ENCODE peak calls at places on chromosomes 16 and 17, in five cellular contexts. I is kidney, E is fibroblast of lung, S is cardiac muscle cell, B is lower leg skin. V is an unnamed sample.

GRCh38 chr16:8718753-8719386 is 44.5 kb downstream of the ABAT start:
- DNase-seq in E (no peak), B (no peak), S (no peak), I (no peak), V (no peak)

GRCh38 chr17:67246648-67247415 is 1.8 kb upstream of the HELZ start:
- DNase-seq in S (no peak), E (no peak), I (peak), B (peak), V (peak)

GRCh38 chr17:17561408-17562144 is 29.9 kb downstream of the PEMT start:
- DNase-seq in S (no peak), B (peak), E (no peak), I (peak), V (no peak)

GRCh38 chr16:80066805-80067580 is 466.5 kb upstream of the MAF start:
- DNase-seq in B (no peak), S (no peak), I (no peak), E (no peak), V (no peak)

GRCh38 chr16:17346774-17347569 is 123.8 kb downstream of the XYLT1 start:
- DNase-seq in B (no peak), E (no peak), I (no peak), S (no peak), V (no peak)

GRCh38 chr17:4858880-4859260 is 25.7 kb downstream of the MINK1 start:
- DNase-seq in S (no peak), E (no peak), B (no peak), I (peak), V (no peak)

GRCh38 chr17:79626156-79626890 is 15.5 kb upstream of the RBFOX3 start:
- DNase-seq in B (peak), S (no peak), E (no peak), I (peak), V (peak)

GRCh38 chr17:7632492-7632894 is 2.6 kb downstream of the SHBG start:
- DNase-seq in I (no peak), E (peak), B (no peak), S (peak), V (no peak)

GRCh38 chr16:29790949-29791844 is 646 bp downstream of the KIF22 start:
- DNase-seq in I (no peak), S (no peak), E (no peak), B (no peak), V (no peak)

GRCh38 chr16:13793788-13794461 is 126.0 kb upstream of the ERCC4 start:
- DNase-seq in S (peak), B (no peak), E (no peak), I (no peak), V (no peak)

GRCh38 chr16:53191413-53191812 is 136.6 kb downstream of the CHD9 start:
- DNase-seq in E (peak), S (no peak), B (no peak), I (no peak), V (no peak)

GRCh38 chr16:58904254-58904653 is 170.1 kb upstream of the GOT2 start:
- DNase-seq in B (no peak), E (peak), S (no peak), I (no peak), V (no peak)

GRCh38 chr16:10629592-10629963 is 49.2 kb upstream of the EMP2 start:
- DNase-seq in S (no peak), B (no peak), I (no peak), E (no peak), V (no peak)

GRCh38 chr16:10266809-10267208 is 84.6 kb upstream of the GRIN2A start:
- DNase-seq in S (no peak), I (no peak), B (no peak), E (no peak), V (no peak)

GRCh38 chr16:87541004-87541881 is 48.4 kb upstream of the ZCCHC14 start:
- DNase-seq in E (peak), S (no peak), I (no peak), B (no peak), V (no peak)

GRCh38 chr16:5905935-5906334 is 808.3 kb upstream of the EEF2KMT start:
- DNase-seq in B (no peak), S (no peak), I (no peak), E (no peak), V (no peak)

GRCh38 chr16:700684-701584 is 4.7 kb downstream of the FBXL16 start:
- DNase-seq in S (peak), I (no peak), E (no peak), B (no peak), V (no peak)

GRCh38 chr16:48136547-48137360 is 19.0 kb downstream of the ABCC12 start:
- DNase-seq in E (no peak), B (no peak), S (peak), I (no peak), V (no peak)

GRCh38 chr17:28878981-28879380 is 18.6 kb downstream of the FLOT2 start:
- DNase-seq in B (no peak), S (peak), E (peak), I (no peak), V (no peak)

GRCh38 chr16:11183035-11183812 is 72.8 kb downstream of the SOCS1 start:
- DNase-seq in I (no peak), S (no peak), B (no peak), E (no peak), V (no peak)

GRCh38 chr17:30360396-30360795 is 18.3 kb upstream of the CPD start:
- DNase-seq in B (no peak), S (no peak), I (no peak), E (no peak), V (no peak)

GRCh38 chr16:73713817-73714495 is 582.7 kb upstream of the PSMD7 start:
- DNase-seq in I (no peak), S (peak), E (peak), B (no peak), V (no peak)

GRCh38 chr16:30186782-30187555 is 3.6 kb downstream of the CORO1A start:
- DNase-seq in I (peak), S (peak), E (no peak), B (peak), V (no peak)

GRCh38 chr16:424033-424622 is 1.3 kb upstream of the RAB11FIP3 start:
- DNase-seq in I (no peak), B (peak), S (no peak), E (peak), V (no peak)

GRCh38 chr17:731943-732787 is at the start of gene TLCD3A:
- DNase-seq in I (peak), E (peak), S (peak), B (peak), V (peak)

GRCh38 chr16:22642689-22643088 is 132.0 kb downstream of the NPIPB5 start:
- DNase-seq in E (no peak), B (no peak), S (no peak), I (no peak), V (peak)

GRCh38 chr16:60945225-60945624 is 1091.0 kb downstream of the CDH8 start:
- DNase-seq in I (no peak), E (no peak), B (no peak), S (peak), V (no peak)

GRCh38 chr17:30401097-30401496 is 22.4 kb downstream of the CPD start:
- DNase-seq in I (no peak), E (no peak), B (no peak), S (no peak), V (no peak)

GRCh38 chr16:65079549-65079948 is 42.3 kb downstream of the CDH11 start:
- DNase-seq in I (no peak), B (no peak), S (no peak), E (no peak), V (no peak)

GRCh38 chr16:54148974-54149373 is 137.6 kb downstream of the IRX3 start:
- DNase-seq in E (no peak), S (peak), I (no peak), B (peak), V (no peak)

GRCh38 chr16:58426095-58426494 is 33.8 kb downstream of the GINS3 start:
- DNase-seq in S (no peak), E (no peak), I (no peak), B (no peak), V (no peak)

DNA sequence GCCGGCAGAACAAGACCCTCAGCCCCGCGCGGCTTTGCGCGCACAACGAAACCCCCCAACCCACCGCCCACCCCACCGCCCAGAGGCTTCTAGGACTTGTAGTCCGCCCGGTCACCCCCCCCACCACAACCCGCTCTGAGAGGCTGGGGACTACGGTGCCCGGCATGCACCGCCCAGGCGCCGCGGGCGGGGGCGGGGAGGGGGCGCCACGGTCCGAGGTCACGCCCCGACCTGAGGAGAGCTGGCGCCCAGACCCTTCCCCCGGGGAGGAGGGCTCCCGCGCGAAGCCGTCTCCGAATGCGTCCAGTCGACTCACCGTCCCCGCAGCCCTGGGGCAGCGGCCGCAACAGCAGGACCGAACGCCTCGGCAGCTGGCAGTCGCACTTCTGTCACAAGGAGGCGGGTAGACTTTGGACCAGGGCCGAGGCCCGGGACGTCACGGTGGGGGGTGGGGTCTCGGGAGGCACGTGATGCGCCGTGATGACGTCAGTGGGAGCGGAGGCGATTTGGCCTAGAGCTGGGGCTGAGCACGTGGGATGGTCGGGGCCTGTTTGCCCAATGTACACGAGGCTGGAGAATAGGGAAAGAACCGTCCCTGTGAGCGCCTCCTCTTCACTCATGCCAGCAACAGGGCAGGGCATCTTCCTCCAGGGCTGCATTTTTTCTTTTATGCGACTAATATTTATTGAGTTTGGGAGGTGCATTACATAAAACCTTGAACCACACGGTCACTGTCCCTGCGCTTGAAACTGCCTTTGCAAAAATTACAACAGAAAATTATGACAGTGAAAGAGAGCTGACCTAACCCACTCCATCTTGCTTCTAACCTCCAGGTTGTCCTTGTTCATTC is at the start of gene CDIP1:
- DNase-seq in E (peak), I (peak), S (peak), B (peak), V (peak)
- TF ChIP-seq CTCF in E (no peak), I (no peak), S (peak), B (no peak), V (peak)

GRCh38 chr16:68310441-68311315 is at the start of the genes PRMT7 and SLC7A6OS:
- DNase-seq in B (peak), E (peak), I (peak), S (peak), V (peak)
- TF ChIP-seq CTCF in B (no peak), E (no peak), I (peak), S (peak), V (peak)

GRCh38 chr16:88589441-88589840 is 19.2 kb downstream of the ZC3H18 start:
- DNase-seq in S (no peak), E (no peak), I (no peak), B (no peak), V (no peak)

GRCh38 chr16:88593064-88593463 is 22.9 kb downstream of the ZC3H18 start:
- DNase-seq in S (no peak), E (no peak), I (no peak), B (no peak), V (no peak)

GRCh38 chr16:88593910-88594309 is 23.7 kb downstream of the ZC3H18 start:
- DNase-seq in S (no peak), B (no peak), I (no peak), E (no peak), V (no peak)

GRCh38 chr16:88593489-88593888 is 23.3 kb downstream of the ZC3H18 start:
- DNase-seq in E (no peak), S (no peak), B (no peak), I (no peak), V (no peak)

DNA sequence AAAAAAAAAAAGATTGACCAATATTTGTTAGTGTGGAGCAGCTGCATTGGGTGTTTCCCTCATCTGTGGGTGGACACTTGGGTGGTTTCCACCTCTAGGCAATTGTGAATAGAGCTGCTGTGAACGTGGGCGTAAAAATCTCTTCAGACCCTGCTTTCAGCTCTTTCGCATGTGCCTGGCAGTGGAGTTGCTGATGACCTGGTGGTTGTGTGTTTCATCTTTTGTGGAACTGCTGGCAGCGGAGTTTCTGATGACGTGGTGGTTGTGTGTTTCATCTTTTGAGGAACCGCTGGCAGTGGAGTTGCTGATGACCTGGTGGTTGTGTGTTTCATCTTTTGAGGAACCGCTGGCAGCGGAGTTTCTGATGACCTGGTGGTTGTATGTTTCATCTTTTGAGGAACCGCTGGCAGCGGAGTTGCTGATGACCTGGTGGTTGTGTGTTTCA is 21.4 kb downstream of the ZC3H18 start:
- DNase-seq in S (no peak), E (no peak), B (no peak), I (no peak), V (no peak)
- TF ChIP-seq CTCF in S (no peak), E (no peak), B (no peak), I (no peak), V (no peak)

DNA sequence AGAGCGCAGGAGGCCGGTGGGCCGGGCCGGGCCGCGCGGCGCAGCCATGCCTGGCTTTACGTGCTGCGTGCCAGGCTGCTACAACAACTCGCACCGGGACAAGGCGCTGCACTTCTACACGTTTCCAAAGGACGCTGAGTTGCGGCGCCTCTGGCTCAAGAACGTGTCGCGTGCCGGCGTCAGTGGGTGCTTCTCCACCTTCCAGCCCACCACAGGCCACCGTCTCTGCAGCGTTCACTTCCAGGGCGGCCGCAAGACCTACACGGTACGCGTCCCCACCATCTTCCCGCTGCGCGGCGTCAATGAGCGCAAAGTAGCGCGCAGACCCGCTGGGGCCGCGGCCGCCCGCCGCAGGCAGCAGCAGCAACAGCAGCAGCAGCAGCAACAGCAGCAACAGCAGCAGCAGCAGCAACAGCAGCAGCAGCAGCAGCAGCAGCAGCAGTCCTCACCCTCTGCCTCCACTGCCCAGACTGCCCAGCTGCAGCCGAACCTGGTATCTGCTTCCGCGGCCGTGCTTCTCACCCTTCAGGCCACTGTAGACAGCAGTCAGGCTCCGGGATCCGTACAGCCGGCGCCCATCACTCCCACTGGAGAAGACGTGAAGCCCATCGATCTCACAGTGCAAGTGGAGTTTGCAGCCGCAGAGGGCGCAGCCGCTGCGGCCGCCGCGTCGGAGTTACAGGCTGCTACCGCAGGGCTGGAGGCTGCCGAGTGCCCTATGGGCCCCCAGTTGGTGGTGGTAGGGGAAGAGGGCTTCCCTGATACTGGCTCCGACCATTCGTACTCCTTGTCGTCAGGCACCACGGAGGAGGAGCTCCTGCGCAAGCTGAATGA is 606 bp downstream of the THAP11 start:
- DNase-seq in B (peak), S (peak), E (peak), I (peak), V (no peak)
- TF ChIP-seq CTCF in B (no peak), S (peak), E (peak), I (peak), V (peak)

DNA sequence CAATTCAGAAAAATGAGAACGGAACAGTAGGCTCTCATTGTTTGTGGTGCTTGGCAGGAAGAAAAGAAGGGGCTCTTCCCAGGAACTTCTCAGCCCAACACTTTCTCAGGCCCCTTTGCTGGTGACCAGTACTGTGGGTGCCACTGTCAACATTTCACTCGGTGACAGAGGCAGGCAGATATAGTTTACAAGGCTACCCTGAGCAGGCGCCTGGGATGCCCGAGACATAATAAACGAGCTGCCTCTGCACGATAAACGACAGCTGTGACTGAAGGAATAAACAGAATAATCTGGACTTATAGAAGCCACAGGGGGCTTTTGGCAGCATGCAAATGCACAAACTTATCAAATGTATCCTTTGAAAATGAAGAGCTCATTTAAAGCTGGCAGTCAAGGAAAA is 387.2 kb downstream of the HS3ST4 start:
- DNase-seq in B (no peak), I (no peak), S (no peak), E (no peak), V (no peak)
- TF ChIP-seq CTCF in B (no peak), I (no peak), S (no peak), E (no peak), V (no peak)

DNA sequence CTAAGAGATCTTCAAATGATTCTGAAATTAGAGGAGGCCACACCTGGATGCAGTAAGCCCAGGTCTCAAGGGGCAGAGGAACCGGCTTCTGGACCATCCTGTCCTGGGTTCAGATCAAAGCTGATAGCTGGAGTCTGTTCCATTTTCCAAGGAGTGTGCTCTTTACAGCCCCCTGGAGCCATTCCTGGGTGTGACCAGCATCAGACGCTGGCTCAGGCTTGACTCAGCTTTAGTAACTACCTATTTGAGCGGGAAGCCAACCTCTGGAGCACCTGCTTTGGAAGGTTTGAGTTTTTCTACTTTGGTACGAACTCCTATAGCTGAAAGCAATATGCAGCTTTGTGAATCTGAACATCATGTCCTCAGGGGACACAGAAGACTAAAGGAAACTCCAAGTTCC is 12.9 kb upstream of the BBS2 start:
- DNase-seq in E (no peak), S (no peak), I (no peak), B (peak), V (no peak)
- TF ChIP-seq CTCF in E (no peak), S (no peak), I (no peak), B (no peak), V (no peak)

GRCh38 chr16:81808933-81809480 is 29.9 kb downstream of the PLCG2 start:
- DNase-seq in I (no peak), E (no peak), S (no peak), B (no peak), V (no peak)

GRCh38 chr16:81806696-81807095 is 27.6 kb downstream of the PLCG2 start:
- DNase-seq in S (no peak), I (no peak), B (no peak), E (no peak), V (no peak)

GRCh38 chr16:81807767-81808166 is 28.7 kb downstream of the PLCG2 start:
- DNase-seq in B (no peak), S (no peak), I (no peak), E (no peak), V (no peak)

GRCh38 chr16:81803332-81803731 is 24.2 kb downstream of the PLCG2 start:
- DNase-seq in S (no peak), B (no peak), I (no peak), E (no peak), V (no peak)

DNA sequence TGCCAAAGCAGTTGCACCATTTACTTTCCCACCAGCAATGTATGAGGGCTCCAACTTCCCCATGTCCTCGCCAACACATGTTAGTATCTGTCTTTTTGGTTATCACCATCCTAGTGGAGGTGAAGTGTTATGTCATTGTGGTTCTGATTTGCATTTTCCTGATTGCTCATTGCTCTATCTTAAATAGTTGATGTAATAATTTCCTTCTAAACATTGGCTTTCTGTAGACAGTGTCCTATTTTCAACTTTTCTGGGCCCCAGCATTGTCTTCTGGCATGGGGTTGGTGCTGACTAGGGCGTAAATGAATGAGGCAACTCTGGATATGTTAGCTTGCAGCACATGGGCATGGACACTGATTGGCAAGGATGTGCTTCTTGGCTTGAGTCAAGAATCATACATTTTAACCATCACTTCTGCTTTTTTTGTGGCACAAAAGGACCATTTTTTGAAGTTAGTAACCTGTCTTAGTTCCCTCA is 25.1 kb downstream of the PLCG2 start:
- DNase-seq in S (no peak), I (no peak), B (no peak), E (no peak), V (no peak)
- TF ChIP-seq CTCF in S (no peak), I (no peak), B (no peak), E (no peak), V (no peak)

GRCh38 chr17:65088621-65089385 is 32.3 kb upstream of the GNA13 start:
- DNase-seq in B (no peak), S (no peak), E (no peak), I (no peak), V (no peak)

GRCh38 chr17:65086465-65086864 is 29.9 kb upstream of the GNA13 start:
- DNase-seq in I (no peak), E (no peak), B (no peak), S (no peak), V (no peak)

GRCh38 chr17:65081439-65081838 is 24.9 kb upstream of the GNA13 start:
- DNase-seq in S (no peak), E (no peak), I (no peak), B (no peak), V (no peak)

GRCh38 chr17:65079489-65079900 is 23.0 kb upstream of the GNA13 start:
- DNase-seq in E (no peak), B (no peak), I (no peak), S (no peak), V (no peak)

GRCh38 chr17:65085397-65085796 is 28.9 kb upstream of the GNA13 start:
- DNase-seq in S (no peak), I (no peak), B (no peak), E (no peak), V (no peak)
- TF ChIP-seq CTCF in S (no peak), I (no peak), B (no peak), E (no peak), V (no peak)

V was measured in osteocyte.